ENCODE peak calls at places on chromosomes 11 and 22, in ten cellular contexts. M is stimulated activated CD4-positive, alpha-beta T cell treated with anti-CD3 and anti-CD28 coated beads, Interleukin-1b, Interleukin-23, amount 100 ng/mL, for 24 hours; A is activated naive CD8-positive, alpha-beta T cell treated with anti-CD3 and anti-CD28 coated beads, Interleukin-2, amount 50 U/mL, for 24 hours; I is RWPE1; X is GM06990; Q is ELR; J is SW480; K is SK-N-DZ; Z is uterus; N is ovary. Y is an unnamed sample.

GRCh38 chr11:33747969-33748368 is 11.7 kb upstream of the CD59 start:
- DNase-seq in M (no peak), A (no peak), I (no peak), X (no peak), Q (no peak), J (no peak), K (no peak), Z (no peak), N (no peak), Y (no peak)

GRCh38 chr11:80163441-80163840 is 722.6 kb upstream of the TENM4 start:
- DNase-seq in M (no peak), A (no peak), I (no peak), X (no peak), Q (no peak), J (no peak), K (no peak), Z (no peak), N (no peak), Y (no peak)

GRCh38 chr11:111598546-111598945 is 3.7 kb upstream of the SIK2 start:
- DNase-seq in M (no peak), A (no peak), I (no peak), X (no peak), Q (peak), J (no peak), K (no peak), Z (peak), N (peak), Y (no peak)

GRCh38 chr22:29456211-29456671 is 17.9 kb downstream of the RFPL1 start:
- DNase-seq in M (no peak), A (no peak), I (no peak), X (no peak), Q (no peak), J (no peak), K (peak), Z (no peak), N (no peak), Y (no peak)

GRCh38 chr22:35995772-35996171 is 32.9 kb downstream of the RBFOX2 start:
- DNase-seq in M (no peak), A (no peak), I (peak), X (no peak), Q (peak), J (no peak), K (peak), Z (peak), N (peak), Y (no peak)

GRCh38 chr22:41197808-41198585 is 7.1 kb upstream of the L3MBTL2 start:
- DNase-seq in M (peak), A (peak), I (no peak), X (no peak), Q (peak), J (peak), K (peak), Z (no peak), N (no peak), Y (peak)

GRCh38 chr11:133047036-133047800 is 485.1 kb downstream of the OPCML start:
- DNase-seq in M (no peak), A (no peak), I (no peak), X (no peak), Q (no peak), J (no peak), K (no peak), Z (no peak), N (no peak), Y (no peak)

GRCh38 chr11:19800714-19801519 is 88.3 kb downstream of the NAV2 start:
- DNase-seq in M (no peak), A (no peak), I (no peak), X (no peak), Q (no peak), J (no peak), K (no peak), Z (no peak), N (no peak), Y (no peak)

GRCh38 chr11:115217726-115218311 is 286.4 kb downstream of the CADM1 start:
- DNase-seq in M (no peak), A (no peak), I (no peak), X (no peak), Q (no peak), J (no peak), K (no peak), Z (no peak), N (no peak), Y (no peak)

GRCh38 chr22:19068784-19069271 is 53.4 kb downstream of the DGCR2 start:
- DNase-seq in M (no peak), A (no peak), I (no peak), X (no peak), Q (no peak), J (no peak), K (no peak), Z (no peak), N (no peak), Y (no peak)

GRCh38 chr22:27581241-27581640 is 220.3 kb downstream of the MN1 start:
- DNase-seq in M (no peak), A (no peak), I (no peak), X (no peak), Q (no peak), J (no peak), K (no peak), Z (no peak), N (no peak), Y (no peak)

GRCh38 chr11:92048415-92048814 is 176.2 kb upstream of the FAT3 start:
- DNase-seq in M (no peak), A (no peak), I (peak), X (no peak), Q (no peak), J (no peak), K (no peak), Z (no peak), N (no peak), Y (no peak)

GRCh38 chr11:119120639-119121007 is 757 bp upstream of the HINFP start:
- DNase-seq in M (no peak), A (no peak), I (no peak), X (no peak), Q (peak), J (no peak), K (no peak), Z (peak), N (no peak), Y (no peak)

GRCh38 chr11:6693342-6694228 is 10.4 kb upstream of the MRPL17 start:
- DNase-seq in M (peak), A (peak), I (no peak), X (no peak), Q (peak), J (peak), K (no peak), Z (peak), N (no peak), Y (no peak)

GRCh38 chr11:75424396-75424795 is 8.6 kb downstream of the KLHL35 start:
- DNase-seq in M (no peak), A (no peak), I (no peak), X (no peak), Q (no peak), J (no peak), K (no peak), Z (no peak), N (no peak), Y (no peak)

GRCh38 chr11:70109006-70109405 is 30.9 kb downstream of the ANO1 start:
- DNase-seq in M (no peak), A (no peak), I (no peak), X (no peak), Q (no peak), J (no peak), K (no peak), Z (peak), N (no peak), Y (no peak)

GRCh38 chr22:37007666-37008065 is 11.6 kb downstream of the TST start:
- DNase-seq in M (no peak), A (no peak), I (no peak), X (no peak), Q (no peak), J (no peak), K (no peak), Z (no peak), N (no peak), Y (no peak)

GRCh38 chr11:117909611-117910382 is 19.4 kb downstream of the TMPRSS13 start:
- DNase-seq in M (no peak), A (no peak), I (no peak), X (no peak), Q (no peak), J (no peak), K (no peak), Z (no peak), N (peak), Y (no peak)

GRCh38 chr11:6411594-6412031 is 7.3 kb downstream of the APBB1 start:
- DNase-seq in M (no peak), A (no peak), I (no peak), X (no peak), Q (no peak), J (no peak), K (no peak), Z (no peak), N (no peak), Y (no peak)

GRCh38 chr22:30308518-30309230 is 18.1 kb downstream of the TBC1D10A start:
- DNase-seq in M (no peak), A (no peak), I (no peak), X (peak), Q (peak), J (no peak), K (no peak), Z (peak), N (no peak), Y (no peak)

GRCh38 chr22:20131593-20131855 is at the start of gene ZDHHC8:
- DNase-seq in M (no peak), A (peak), I (no peak), X (peak), Q (peak), J (no peak), K (no peak), Z (no peak), N (peak), Y (no peak)

GRCh38 chr11:114430290-114430689 is 9.0 kb upstream of the REXO2 start:
- DNase-seq in M (no peak), A (no peak), I (no peak), X (no peak), Q (no peak), J (no peak), K (no peak), Z (no peak), N (no peak), Y (no peak)

GRCh38 chr11:114228401-114229061 is 67.7 kb upstream of the NNMT start:
- DNase-seq in M (no peak), A (no peak), I (no peak), X (no peak), Q (no peak), J (peak), K (peak), Z (no peak), N (no peak), Y (no peak)

GRCh38 chr11:126112547-126112946 is 49.9 kb upstream of the CDON start:
- DNase-seq in M (no peak), A (no peak), I (no peak), X (no peak), Q (no peak), J (no peak), K (peak), Z (no peak), N (peak), Y (no peak)

GRCh38 chr11:109940816-109941215 is 152.4 kb upstream of the ZC3H12C start:
- DNase-seq in M (no peak), A (no peak), I (peak), X (no peak), Q (peak), J (peak), K (no peak), Z (no peak), N (no peak), Y (no peak)

GRCh38 chr11:77449060-77449521 is 24.8 kb downstream of the PAK1 start:
- DNase-seq in M (no peak), A (no peak), I (no peak), X (peak), Q (no peak), J (no peak), K (no peak), Z (no peak), N (no peak), Y (no peak)

GRCh38 chr11:90434858-90435257 is 212.0 kb upstream of the CHORDC1 start:
- DNase-seq in M (no peak), A (no peak), I (no peak), X (no peak), Q (no peak), J (peak), K (no peak), Z (no peak), N (no peak), Y (no peak)